ENCODE peak calls at places on chromosomes 1 and 21, in five cellular contexts. One of them, this sample, is unnamed.

GRCh38 chr1:62271932-62272728 is 47.1 kb downstream of the KANK4 start:
- DNase-seq in psoas muscle: no peak
- DNase-seq in IMR-90: no peak
- DNase-seq in A673: peak; percentile 96
- DNase-seq in right atrium auricular region: no peak
- DNase-seq in this sample: no peak

GRCh38 chr1:12113433-12114339 is 50.6 kb downstream of the TNFRSF8 start:
- DNase-seq in psoas muscle: no peak
- DNase-seq in IMR-90: peak; percentile 63
- DNase-seq in A673: peak; percentile 26
- DNase-seq in right atrium auricular region: no peak
- DNase-seq in this sample: no peak

GRCh38 chr1:171985639-171986038 is 144.3 kb downstream of the DNM3 start:
- DNase-seq in psoas muscle: no peak
- DNase-seq in IMR-90: no peak
- DNase-seq in A673: peak; percentile 26
- DNase-seq in right atrium auricular region: no peak
- DNase-seq in this sample: no peak

GRCh38 chr1:225461533-225462428 is 33.9 kb upstream of the LBR start:
- DNase-seq in psoas muscle: peak; percentile 56
- DNase-seq in IMR-90: no peak
- DNase-seq in A673: no peak
- DNase-seq in right atrium auricular region: no peak
- DNase-seq in this sample: no peak

GRCh38 chr1:220484135-220484534 is 43.8 kb upstream of the MARK1 start:
- DNase-seq in psoas muscle: no peak
- DNase-seq in IMR-90: no peak
- DNase-seq in A673: no peak
- DNase-seq in right atrium auricular region: no peak
- DNase-seq in this sample: no peak

GRCh38 chr1:230425252-230426061 is 675 bp downstream of the PGBD5 start:
- DNase-seq in psoas muscle: no peak
- DNase-seq in IMR-90: no peak
- DNase-seq in A673: no peak
- DNase-seq in right atrium auricular region: no peak
- DNase-seq in this sample: peak; percentile 35

GRCh38 chr1:28778021-28778420 is 33.9 kb upstream of the OPRD1 start:
- DNase-seq in psoas muscle: no peak
- DNase-seq in IMR-90: no peak
- DNase-seq in A673: no peak
- DNase-seq in right atrium auricular region: no peak
- DNase-seq in this sample: no peak

GRCh38 chr1:42456754-42457089 is 379 bp downstream of the PPCS start:
- DNase-seq in psoas muscle: no peak
- DNase-seq in IMR-90: peak; percentile 50
- DNase-seq in A673: peak; percentile 56
- DNase-seq in right atrium auricular region: no peak
- DNase-seq in this sample: peak; percentile 63

GRCh38 chr1:234589854-234590620 is 19.9 kb downstream of the IRF2BP2 start:
- DNase-seq in psoas muscle: no peak
- DNase-seq in IMR-90: no peak
- DNase-seq in A673: peak; percentile 13
- DNase-seq in right atrium auricular region: no peak
- DNase-seq in this sample: no peak

GRCh38 chr1:171218661-171219060 is 29.6 kb upstream of the FMO1 start:
- DNase-seq in psoas muscle: no peak
- DNase-seq in IMR-90: no peak
- DNase-seq in A673: no peak
- DNase-seq in right atrium auricular region: no peak
- DNase-seq in this sample: no peak

GRCh38 chr1:6414443-6414844 is 5.3 kb downstream of the HES2 start:
- DNase-seq in psoas muscle: no peak
- DNase-seq in IMR-90: peak; percentile 50
- DNase-seq in A673: peak; percentile 72
- DNase-seq in right atrium auricular region: no peak
- DNase-seq in this sample: no peak

GRCh38 chr1:27153549-27153886 is 1.4 kb downstream of the SLC9A1 start:
- DNase-seq in psoas muscle: peak; percentile 64
- DNase-seq in IMR-90: no peak
- DNase-seq in A673: peak; percentile 64
- DNase-seq in right atrium auricular region: no peak
- DNase-seq in this sample: no peak

GRCh38 chr1:27153927-27154358 is 982 bp downstream of the SLC9A1 start:
- DNase-seq in psoas muscle: peak; percentile 59
- DNase-seq in IMR-90: no peak
- DNase-seq in A673: no peak
- DNase-seq in right atrium auricular region: no peak
- DNase-seq in this sample: no peak

GRCh38 chr1:27152829-27153548 is 1.9 kb downstream of the SLC9A1 start:
- DNase-seq in psoas muscle: no peak
- DNase-seq in IMR-90: no peak
- DNase-seq in A673: no peak
- DNase-seq in right atrium auricular region: no peak
- DNase-seq in this sample: no peak

GRCh38 chr1:27150641-27151040 is 4.3 kb downstream of the SLC9A1 start:
- DNase-seq in psoas muscle: no peak
- DNase-seq in IMR-90: no peak
- DNase-seq in A673: no peak
- DNase-seq in right atrium auricular region: no peak
- DNase-seq in this sample: no peak

GRCh38 chr1:27152004-27152828 is 2.7 kb downstream of the SLC9A1 start:
- DNase-seq in psoas muscle: no peak
- DNase-seq in IMR-90: no peak
- DNase-seq in A673: no peak
- DNase-seq in right atrium auricular region: no peak
- DNase-seq in this sample: peak; percentile 54
- H3K4me1 ChIP-seq in psoas muscle: peaks cover 66% of the 10 kb centered on the region
- H3K4me1 ChIP-seq in IMR-90: peaks cover 31% of the 10 kb centered on the region
- H3K4me1 ChIP-seq in A673: peaks cover 22% of the 10 kb centered on the region
- H3K4me1 ChIP-seq in right atrium auricular region: no peaks in the 10 kb centered on the region
- H3K4me1 ChIP-seq in this sample: peaks cover 48% of the 10 kb centered on the region

GRCh38 chr1:200838676-200839445 is 33.9 kb upstream of the GPR25 start:
- DNase-seq in psoas muscle: no peak
- DNase-seq in IMR-90: peak; percentile 66
- DNase-seq in A673: no peak
- DNase-seq in right atrium auricular region: no peak
- DNase-seq in this sample: no peak

GRCh38 chr1:200836213-200836612 is 36.6 kb upstream of the GPR25 start:
- DNase-seq in psoas muscle: no peak
- DNase-seq in IMR-90: no peak
- DNase-seq in A673: no peak
- DNase-seq in right atrium auricular region: no peak
- DNase-seq in this sample: no peak

DNA sequence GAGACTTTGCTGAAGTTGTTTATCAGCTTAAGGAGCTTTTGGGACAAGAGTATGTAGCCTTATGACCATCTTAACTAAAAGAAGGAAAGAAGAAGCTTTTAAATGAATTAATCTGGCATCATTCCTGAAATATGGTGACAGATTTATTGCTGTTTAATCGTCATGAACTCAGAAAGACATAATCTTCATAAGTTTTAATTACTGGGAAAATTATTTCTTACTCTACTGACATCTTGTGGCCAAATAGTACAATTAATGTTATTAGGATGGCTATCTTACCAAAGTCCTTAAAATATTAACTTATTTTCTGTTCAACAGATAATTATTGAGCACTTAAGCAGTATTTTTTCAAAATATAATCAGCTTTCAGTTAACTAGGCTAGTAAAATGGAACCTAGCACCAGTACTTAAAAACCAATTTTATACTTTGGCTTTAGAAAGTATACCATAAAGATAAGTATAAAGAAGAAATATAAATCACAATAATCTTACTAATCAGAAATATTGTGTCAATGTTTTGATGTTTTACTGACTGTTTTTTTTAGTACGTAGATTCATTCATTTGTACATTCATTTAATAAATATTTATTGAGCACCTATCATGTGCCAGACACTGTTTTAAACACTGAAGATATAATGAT is 34.7 kb upstream of the GPR25 start:
- DNase-seq in psoas muscle: no peak
- DNase-seq in IMR-90: peak; percentile 41
- DNase-seq in A673: peak; percentile 53
- DNase-seq in right atrium auricular region: no peak
- DNase-seq in this sample: no peak
- TF ChIP-seq CTCF in psoas muscle: peak; percentile 51
- TF ChIP-seq CTCF in IMR-90: peak; percentile 50
- TF ChIP-seq CTCF in A673: peak; percentile 62
- TF ChIP-seq CTCF in right atrium auricular region: no peak
- TF ChIP-seq CTCF in this sample: peak; percentile 65

DNA sequence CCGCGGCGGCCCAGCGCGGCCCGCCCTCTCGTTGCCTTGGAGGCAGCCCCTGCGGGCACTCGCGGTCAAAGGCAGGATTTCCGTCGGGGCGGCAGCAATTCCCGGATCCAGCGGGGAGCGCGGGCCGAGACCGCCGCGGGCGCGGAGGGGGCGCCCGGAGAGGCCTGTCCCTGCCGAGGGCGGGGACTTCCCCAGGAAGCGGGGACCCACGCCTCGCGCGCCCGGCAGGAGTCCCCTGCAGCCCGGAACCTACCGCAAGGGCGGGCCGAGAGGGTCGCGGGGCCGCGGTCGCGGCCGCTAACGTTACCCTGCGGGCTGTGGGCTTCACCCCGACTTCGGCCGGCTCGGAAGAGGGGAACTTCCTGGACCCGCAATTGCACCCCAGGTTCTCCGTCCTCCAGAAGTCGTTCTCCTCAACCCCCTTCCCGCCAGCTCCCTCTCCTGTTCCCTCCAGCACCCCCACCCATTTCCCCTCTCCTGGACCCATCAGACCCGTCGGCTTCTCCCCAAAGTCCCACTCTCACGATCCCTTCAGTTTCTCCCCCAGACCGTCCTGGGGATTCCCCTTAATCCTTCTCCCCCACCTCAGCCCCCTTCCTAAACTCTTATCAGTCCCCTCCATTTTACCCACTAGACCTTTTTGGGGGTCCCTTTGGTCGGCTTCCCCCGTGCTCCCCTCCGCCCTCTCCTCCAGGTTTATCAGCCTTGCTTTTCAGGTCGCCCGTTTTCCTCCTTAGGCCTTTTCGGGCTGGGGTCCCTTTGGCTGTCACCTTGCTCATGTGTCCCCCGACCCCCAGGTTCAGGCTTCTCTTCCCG is 611 bp downstream of the FGR start:
- DNase-seq in psoas muscle: peak; percentile 74
- DNase-seq in IMR-90: no peak
- DNase-seq in A673: no peak
- DNase-seq in right atrium auricular region: no peak
- DNase-seq in this sample: no peak
- H3K4me3 ChIP-seq in psoas muscle: peak overlapping the region; percentile 60
- H3K4me3 ChIP-seq in IMR-90: peak overlapping the region; percentile 2
- H3K4me3 ChIP-seq in A673: peak overlapping the region; percentile 38
- H3K4me3 ChIP-seq in right atrium auricular region: peak overlapping the region; percentile 56
- H3K4me3 ChIP-seq in this sample: no peak overlapping the region

GRCh38 chr1:56435434-56436337 is 143.7 kb downstream of the PLPP3 start:
- DNase-seq in psoas muscle: no peak
- DNase-seq in IMR-90: no peak
- DNase-seq in A673: no peak
- DNase-seq in right atrium auricular region: no peak
- DNase-seq in this sample: no peak
- H3K4me1 ChIP-seq in psoas muscle: peaks cover 11% of the 10 kb centered on the region
- H3K4me1 ChIP-seq in IMR-90: peaks cover 6% of the 10 kb centered on the region
- H3K4me1 ChIP-seq in A673: no peaks in the 10 kb centered on the region
- H3K4me1 ChIP-seq in right atrium auricular region: no peaks in the 10 kb centered on the region
- H3K4me1 ChIP-seq in this sample: peaks cover 5% of the 10 kb centered on the region

GRCh38 chr21:29647353-29647781 is 292.4 kb downstream of the GRIK1 start:
- DNase-seq in psoas muscle: no peak
- DNase-seq in IMR-90: peak; percentile 97
- DNase-seq in A673: no peak
- DNase-seq in right atrium auricular region: no peak
- DNase-seq in this sample: no peak

GRCh38 chr21:29654203-29654602 is 285.6 kb downstream of the GRIK1 start:
- DNase-seq in psoas muscle: no peak
- DNase-seq in IMR-90: no peak
- DNase-seq in A673: no peak
- DNase-seq in right atrium auricular region: no peak
- DNase-seq in this sample: no peak

GRCh38 chr21:29649370-29649963 is 290.3 kb downstream of the GRIK1 start:
- DNase-seq in psoas muscle: no peak
- DNase-seq in IMR-90: no peak
- DNase-seq in A673: no peak
- DNase-seq in right atrium auricular region: no peak
- DNase-seq in this sample: no peak

GRCh38 chr21:29648710-29649240 is 291.0 kb downstream of the GRIK1 start:
- DNase-seq in psoas muscle: no peak
- DNase-seq in IMR-90: no peak
- DNase-seq in A673: no peak
- DNase-seq in right atrium auricular region: no peak
- DNase-seq in this sample: no peak

DNA sequence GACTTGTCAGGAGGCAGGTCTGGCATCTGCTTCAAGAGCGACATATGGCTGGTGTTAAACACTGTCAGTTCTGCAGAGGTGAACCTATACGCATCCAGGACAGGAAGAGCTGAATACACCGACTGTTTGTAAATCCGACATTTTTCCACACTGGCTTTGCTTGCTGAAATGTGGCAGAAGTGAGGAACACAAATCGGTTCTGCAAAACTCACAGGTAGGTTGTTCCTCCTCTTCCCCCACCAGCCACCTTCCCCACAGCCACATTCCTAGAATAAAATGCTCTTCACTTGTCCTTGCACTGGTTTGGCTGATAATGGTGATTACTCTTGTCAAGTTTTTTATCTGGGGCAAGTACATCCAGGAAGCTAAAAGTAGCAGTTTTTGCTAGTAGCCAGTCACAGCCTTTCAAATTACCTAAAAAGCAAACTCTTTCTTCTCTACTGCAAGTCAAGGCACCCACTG is 289.2 kb downstream of the GRIK1 start:
- DNase-seq in psoas muscle: no peak
- DNase-seq in IMR-90: no peak
- DNase-seq in A673: no peak
- DNase-seq in right atrium auricular region: no peak
- DNase-seq in this sample: no peak
- TF ChIP-seq CTCF in psoas muscle: no peak
- TF ChIP-seq CTCF in IMR-90: no peak
- TF ChIP-seq CTCF in A673: no peak
- TF ChIP-seq CTCF in right atrium auricular region: no peak
- TF ChIP-seq CTCF in this sample: no peak

DNA sequence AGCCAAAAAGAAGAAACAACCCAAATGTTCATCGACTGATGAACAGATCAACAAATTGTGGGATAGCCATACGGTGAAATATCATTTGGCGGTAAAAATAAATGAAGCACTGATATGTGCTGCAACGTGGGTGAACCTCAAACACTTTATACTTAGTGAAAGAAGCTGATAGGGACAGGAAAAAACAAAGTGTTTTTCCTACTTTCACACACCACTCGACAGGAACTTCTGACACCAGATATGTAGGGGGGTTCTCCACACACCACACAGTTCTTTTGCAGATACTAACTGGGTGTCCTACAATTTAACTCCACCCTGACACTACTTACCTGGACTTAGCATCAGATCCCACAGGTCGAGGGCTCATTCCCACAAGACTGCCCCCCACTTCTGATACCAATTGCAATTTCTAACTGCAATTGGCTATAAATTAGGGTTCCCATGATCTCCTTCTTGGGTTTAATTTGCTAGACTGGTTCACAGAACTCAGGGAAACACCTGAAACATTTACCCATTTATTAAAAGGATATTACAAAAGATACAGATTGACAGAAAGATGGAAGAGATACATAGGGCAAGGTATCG is 35.7 kb upstream of the ZNF326 start:
- DNase-seq in psoas muscle: no peak
- DNase-seq in IMR-90: no peak
- DNase-seq in A673: no peak
- DNase-seq in right atrium auricular region: no peak
- DNase-seq in this sample: no peak
- H3K4me3 ChIP-seq in psoas muscle: no peak overlapping the region
- H3K4me3 ChIP-seq in IMR-90: no peak overlapping the region
- H3K4me3 ChIP-seq in A673: no peak overlapping the region
- H3K4me3 ChIP-seq in right atrium auricular region: no peak overlapping the region
- H3K4me3 ChIP-seq in this sample: no peak overlapping the region

GRCh38 chr1:198179556-198179981 is 22.8 kb downstream of the NEK7 start:
- DNase-seq in psoas muscle: no peak
- DNase-seq in IMR-90: peak; percentile 74
- DNase-seq in A673: no peak
- DNase-seq in right atrium auricular region: no peak
- DNase-seq in this sample: no peak
- H3K4me1 ChIP-seq in psoas muscle: peaks cover 86% of the 10 kb centered on the region
- H3K4me1 ChIP-seq in IMR-90: peaks cover 15% of the 10 kb centered on the region
- H3K4me1 ChIP-seq in A673: no peaks in the 10 kb centered on the region
- H3K4me1 ChIP-seq in right atrium auricular region: no peaks in the 10 kb centered on the region
- H3K4me1 ChIP-seq in this sample: peaks cover 53% of the 10 kb centered on the region

This sample was measured in body of pancreas.